ENCODE peak calls at places on chromosomes 5 and 9, in eight cellular contexts. C is OCI-LY7, E is Panc1, Y is neural progenitor cell, B is caudate nucleus, N is SJCRH30, T is endodermal cell, X is stomach. S is an unnamed sample.
A peak's percentile ranks its signal among the peaks of the same experiment; 100 is the strongest.

GRCh38 chr9:25681270-25681669 is 3.0 kb upstream of the TUSC1 start:
- DNase-seq in T (no peak), N (no peak), X (no peak), C (no peak), E (no peak), Y (no peak), B (no peak), S (no peak)

GRCh38 chr9:38047301-38048251 is 21.5 kb downstream of the SHB start:
- DNase-seq in N (peak; percentile 79), X (peak; percentile 75), E (peak; percentile 92), T (peak; percentile 93), C (no peak), Y (peak; percentile 68), B (no peak), S (peak; percentile 93)

GRCh38 chr5:172687983-172688734 is 47.1 kb downstream of the NEURL1B start:
- DNase-seq in E (no peak), T (no peak), C (no peak), N (no peak), B (no peak), X (no peak), Y (no peak), S (no peak)

GRCh38 chr9:93154293-93154903 is 20.3 kb upstream of the NINJ1 start:
- DNase-seq in Y (peak; percentile 84), B (no peak), X (no peak), T (peak; percentile 93), E (no peak), N (peak; percentile 78), C (peak; percentile 71), S (no peak)

GRCh38 chr9:78397045-78397843 is 100.3 kb downstream of the PSAT1 start:
- DNase-seq in Y (peak; percentile 41), N (peak; percentile 17), E (no peak), C (no peak), B (no peak), T (peak; percentile 49), X (no peak), S (no peak)

GRCh38 chr9:4114569-4115505 is 185.0 kb downstream of the GLIS3 start:
- DNase-seq in N (no peak), X (no peak), E (no peak), Y (no peak), C (no peak), B (no peak), T (no peak), S (no peak)

GRCh38 chr9:18343799-18344198 is 130.2 kb upstream of the ADAMTSL1 start:
- DNase-seq in B (no peak), Y (no peak), N (no peak), C (no peak), T (no peak), X (no peak), E (no peak), S (no peak)

GRCh38 chr5:130762031-130762430 is 403.0 kb downstream of the HINT1 start:
- DNase-seq in X (no peak), Y (no peak), E (no peak), N (no peak), T (no peak), B (no peak), C (no peak), S (no peak)

GRCh38 chr9:98879958-98880300 is 63.8 kb upstream of the COL15A1 start:
- DNase-seq in E (no peak), T (no peak), N (no peak), Y (no peak), X (no peak), B (no peak), C (no peak), S (no peak)

GRCh38 chr9:98880311-98881015 is 63.2 kb upstream of the COL15A1 start:
- DNase-seq in T (no peak), Y (no peak), N (no peak), C (no peak), E (no peak), X (no peak), B (no peak), S (no peak)

GRCh38 chr9:98882569-98882923 is 61.2 kb upstream of the COL15A1 start:
- DNase-seq in X (no peak), N (no peak), C (no peak), B (no peak), T (no peak), Y (no peak), E (no peak), S (no peak)

GRCh38 chr9:98881356-98881755 is 62.4 kb upstream of the COL15A1 start:
- DNase-seq in N (no peak), Y (no peak), B (no peak), T (no peak), E (no peak), X (no peak), C (no peak), S (no peak)

DNA sequence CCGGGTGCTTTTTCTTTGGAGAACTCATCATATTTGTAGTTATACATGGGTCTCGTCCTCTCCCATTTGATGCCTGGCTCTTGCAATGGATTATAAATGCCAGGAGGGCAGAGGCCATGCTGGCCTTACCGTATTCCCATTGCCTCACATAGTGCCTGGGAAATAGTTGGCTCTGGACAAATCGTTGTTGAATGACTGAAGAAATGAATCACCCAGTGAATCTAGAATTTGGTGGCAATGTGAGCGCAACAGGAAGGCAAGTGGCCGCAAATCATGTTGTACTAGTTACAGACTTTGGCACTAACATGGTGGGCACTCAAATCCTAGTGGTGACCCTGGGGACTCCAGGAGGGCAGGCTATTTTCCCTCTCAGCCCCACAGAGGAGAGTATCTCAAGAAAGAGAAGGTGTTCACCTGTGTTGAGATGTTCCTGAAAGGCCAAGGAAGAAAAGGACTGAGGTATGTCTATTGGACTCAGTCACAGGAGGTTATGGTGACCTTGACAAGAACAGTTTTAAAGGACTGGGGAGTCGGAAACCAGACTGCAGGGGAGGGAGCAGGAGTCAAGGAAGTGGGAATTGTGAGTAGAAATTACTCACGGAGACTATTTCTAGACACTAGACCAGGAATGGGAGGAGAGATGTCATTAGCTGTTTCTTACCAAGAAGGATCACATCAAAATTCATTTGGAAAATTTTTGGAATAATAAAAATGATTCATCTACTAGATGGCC is 61.7 kb upstream of the COL15A1 start:
- DNase-seq in X (no peak), T (no peak), N (no peak), E (no peak), C (no peak), Y (no peak), B (no peak), S (no peak)
- H3K27ac ChIP-seq in X (peak overlapping the region; percentile 47), T (no peak overlapping the region), N (no peak overlapping the region), E (no peak overlapping the region), C (no peak overlapping the region), Y (no peak overlapping the region), B (no peak overlapping the region), S (no peak overlapping the region)

GRCh38 chr9:134455951-134456739 is 129.9 kb downstream of the RXRA start:
- DNase-seq in X (peak; percentile 61), B (no peak), C (no peak), N (peak; percentile 89), T (no peak), Y (no peak), E (no peak), S (peak; percentile 35)

GRCh38 chr9:134457321-134457923 is 131.2 kb downstream of the RXRA start:
- DNase-seq in X (no peak), N (no peak), Y (no peak), B (no peak), T (no peak), E (no peak), C (no peak), S (no peak)

GRCh38 chr9:134458111-134458845 is 132.0 kb downstream of the RXRA start:
- DNase-seq in Y (no peak), B (no peak), E (no peak), T (no peak), N (no peak), X (no peak), C (no peak), S (no peak)

GRCh38 chr9:134455537-134455936 is 129.3 kb downstream of the RXRA start:
- DNase-seq in T (no peak), B (no peak), X (no peak), N (no peak), C (no peak), E (no peak), Y (no peak), S (no peak)

DNA sequence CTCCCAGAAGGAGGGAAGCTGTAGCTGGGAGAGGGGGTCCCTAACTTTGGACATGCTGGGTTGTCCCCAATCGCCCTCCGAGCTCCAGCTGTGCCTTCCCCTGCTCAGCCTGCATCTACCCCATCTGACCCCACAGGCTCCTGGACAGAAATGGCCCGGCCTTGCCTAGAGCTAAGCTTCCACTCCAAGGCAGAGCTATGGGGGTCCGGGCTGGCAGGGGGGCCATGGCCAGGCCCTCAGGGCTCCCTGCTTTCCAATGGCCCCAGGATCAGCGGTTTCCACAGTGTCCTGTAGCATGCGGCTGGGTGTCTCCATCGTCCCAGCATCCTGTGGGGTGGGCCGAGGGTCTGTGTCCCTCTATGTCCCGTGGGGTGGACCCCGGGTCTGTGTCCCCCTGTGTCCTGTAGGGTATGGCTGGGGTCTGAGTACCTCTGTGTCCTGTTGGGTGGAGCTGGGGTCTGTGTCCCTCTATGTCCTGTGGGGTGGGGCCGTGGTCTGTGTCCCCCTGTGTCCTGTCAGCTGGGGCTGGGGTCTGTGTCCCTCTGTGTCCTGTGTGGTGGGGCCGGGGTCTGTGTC is 130.6 kb downstream of the RXRA start:
- DNase-seq in X (no peak), B (no peak), Y (no peak), T (no peak), N (no peak), C (no peak), E (no peak), S (no peak)
- H3K27ac ChIP-seq in X (peak overlapping the region; percentile 85), B (peak overlapping the region; percentile 15), Y (no peak overlapping the region), T (peak overlapping the region; percentile 24), N (peak overlapping the region; percentile 83), C (no peak overlapping the region), E (no peak overlapping the region), S (peak overlapping the region; percentile 6)

DNA sequence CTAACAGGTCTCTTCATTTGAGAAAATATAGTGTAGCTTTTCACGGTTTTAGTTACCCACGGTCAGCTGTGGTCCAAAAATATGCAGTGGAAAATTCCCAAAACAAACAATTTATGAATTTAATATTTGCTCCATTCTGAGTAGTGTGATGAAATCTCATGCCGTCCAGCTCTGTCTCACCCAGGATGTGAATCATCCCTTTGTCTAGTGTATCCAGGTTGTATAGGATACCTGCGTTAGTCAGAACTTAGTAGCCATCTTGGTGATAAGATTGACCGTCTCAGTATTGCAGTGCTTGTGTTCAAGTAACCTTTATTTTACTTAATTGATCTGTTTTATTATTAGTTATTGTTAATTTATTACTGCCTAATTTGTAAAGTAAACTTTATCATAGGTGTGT is 41.1 kb downstream of the NDUFS4 start:
- DNase-seq in B (no peak), E (peak; percentile 65), X (no peak), Y (no peak), T (no peak), C (no peak), N (peak; percentile 21), S (peak; percentile 88)
- H3K27ac ChIP-seq in B (no peak overlapping the region), E (no peak overlapping the region), X (no peak overlapping the region), Y (no peak overlapping the region), T (no peak overlapping the region), C (no peak overlapping the region), N (peak overlapping the region; percentile 6), S (peak overlapping the region; percentile 62)

DNA sequence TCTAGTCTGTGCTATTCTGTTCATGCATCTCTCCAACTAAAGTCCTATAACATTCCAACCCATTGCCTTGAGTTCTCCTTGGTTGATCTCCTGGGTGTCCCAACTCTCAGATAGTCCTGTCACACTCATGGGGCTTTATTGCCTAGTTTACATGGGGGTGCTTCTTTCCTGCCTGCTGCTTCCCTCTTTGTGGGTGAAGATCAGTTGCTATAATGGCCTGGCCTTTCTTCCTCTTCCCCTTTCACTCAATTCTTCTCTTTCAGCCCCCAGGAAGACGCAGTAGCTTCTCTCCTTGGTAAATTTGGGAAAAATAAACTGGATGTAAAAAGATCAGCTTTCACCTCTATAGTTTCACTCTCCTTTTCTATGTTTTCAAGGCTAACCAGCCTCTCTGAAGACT is 66.5 kb downstream of the PTCD2 start:
- DNase-seq in Y (no peak), N (no peak), X (no peak), C (no peak), E (no peak), B (no peak), T (no peak), S (no peak)
- H3K27ac ChIP-seq in Y (no peak overlapping the region), N (no peak overlapping the region), X (no peak overlapping the region), C (no peak overlapping the region), E (no peak overlapping the region), B (no peak overlapping the region), T (no peak overlapping the region), S (no peak overlapping the region)